ENCODE peak calls at places on chromosomes 4 and X, in four cellular contexts. Z is NCI-H1694, Y is uterus, N is RCC 7860. R is an unnamed sample.

GRCh38 chr4:73067971-73068394 is 1.5 kb downstream of the COX18 start:
- DNase-seq in Y (no peak), N (no peak), Z (no peak), R (no peak)

GRCh38 chr4:53490161-53490915 is 100.9 kb downstream of the LNX1 start:
- DNase-seq in N (no peak), Z (no peak), Y (no peak), R (no peak)

GRCh38 chr4:60619531-60620305 is 580.4 kb upstream of the ADGRL3 start:
- DNase-seq in N (no peak), Y (no peak), Z (no peak), R (no peak)

GRCh38 chr4:54187148-54187547 is 41.9 kb upstream of the PDGFRA start:
- DNase-seq in N (no peak), Y (no peak), Z (no peak), R (peak)

GRCh38 chrX:13339607-13340006 is 19.8 kb upstream of the ATXN3L start:
- DNase-seq in Z (no peak), Y (no peak), N (no peak), R (no peak)

GRCh38 chrX:153569475-153569874 is 29.5 kb downstream of the CCNQ start:
- DNase-seq in Y (no peak), N (no peak), Z (no peak), R (no peak)

GRCh38 chrX:113935516-113935915 is 648.4 kb upstream of the HTR2C start:
- DNase-seq in Z (no peak), N (no peak), Y (no peak), R (no peak)

GRCh38 chrX:109537324-109537665 is 651 bp downstream of the NXT2 start:
- DNase-seq in N (no peak), Z (no peak), Y (peak), R (peak)

GRCh38 chr4:110533940-110534339 is 58.0 kb downstream of the ENPEP start:
- DNase-seq in N (peak), Y (no peak), Z (no peak), R (peak)

GRCh38 chr4:112938461-112939058 is 110.9 kb upstream of the ANK2 start:
- DNase-seq in Z (peak), Y (no peak), N (peak), R (no peak)

GRCh38 chr4:94961420-94961819 is 203.7 kb downstream of the BMPR1B start:
- DNase-seq in Y (no peak), Z (no peak), N (no peak), R (no peak)

GRCh38 chr4:113438596-113438995 is 322.9 kb downstream of the CAMK2D start:
- DNase-seq in Y (no peak), Z (no peak), N (no peak), R (no peak)

GRCh38 chr4:185222598-185222997 is 13.2 kb downstream of the SNX25 start:
- DNase-seq in Z (no peak), N (no peak), Y (no peak), R (peak)